ENCODE peak calls at places on chromosomes 12 and 14, in five cellular contexts. One of them, this sample, is unnamed. For H3K4me1, the result is how much of the 10 kb centered on the place peaks cover.

GRCh38 chr14:38930022-38930421 is 173.0 kb downstream of the SEC23A start:
- DNase-seq in mesenchymal stem cell: no peak
- DNase-seq in Caco-2: no peak
- DNase-seq in CD8-positive, alpha-beta memory T cell: no peak
- DNase-seq in CD8-positive, alpha-beta T cell: no peak
- DNase-seq in this sample: no peak

GRCh38 chr14:95515080-95515489 is 1.4 kb downstream of the SYNE3 start:
- DNase-seq in mesenchymal stem cell: no peak
- DNase-seq in Caco-2: no peak
- DNase-seq in CD8-positive, alpha-beta memory T cell: no peak
- DNase-seq in CD8-positive, alpha-beta T cell: no peak
- DNase-seq in this sample: no peak

GRCh38 chr12:10505620-10506019 is at the start of gene EIF2S3B:
- DNase-seq in mesenchymal stem cell: no peak
- DNase-seq in Caco-2: no peak
- DNase-seq in CD8-positive, alpha-beta memory T cell: no peak
- DNase-seq in CD8-positive, alpha-beta T cell: no peak
- DNase-seq in this sample: no peak

GRCh38 chr12:100799770-100800169 is 5.2 kb downstream of the ANO4 start:
- DNase-seq in mesenchymal stem cell: peak
- DNase-seq in Caco-2: no peak
- DNase-seq in CD8-positive, alpha-beta memory T cell: no peak
- DNase-seq in CD8-positive, alpha-beta T cell: no peak
- DNase-seq in this sample: no peak

GRCh38 chr12:76337583-76337982 is 10.6 kb downstream of the BBS10 start:
- DNase-seq in mesenchymal stem cell: peak
- DNase-seq in Caco-2: no peak
- DNase-seq in CD8-positive, alpha-beta memory T cell: no peak
- DNase-seq in CD8-positive, alpha-beta T cell: no peak
- DNase-seq in this sample: no peak

GRCh38 chr12:132506730-132507538 is 17.0 kb downstream of the FBRSL1 start:
- DNase-seq in mesenchymal stem cell: peak
- DNase-seq in Caco-2: no peak
- DNase-seq in CD8-positive, alpha-beta memory T cell: peak
- DNase-seq in CD8-positive, alpha-beta T cell: peak
- DNase-seq in this sample: peak

GRCh38 chr14:70635971-70636595 is 5.6 kb upstream of the TTC9 start:
- DNase-seq in mesenchymal stem cell: no peak
- DNase-seq in Caco-2: no peak
- DNase-seq in CD8-positive, alpha-beta memory T cell: no peak
- DNase-seq in CD8-positive, alpha-beta T cell: no peak
- DNase-seq in this sample: no peak

GRCh38 chr12:7555752-7556151 is 52.2 kb upstream of the CD163 start:
- DNase-seq in mesenchymal stem cell: peak
- DNase-seq in Caco-2: no peak
- DNase-seq in CD8-positive, alpha-beta memory T cell: no peak
- DNase-seq in CD8-positive, alpha-beta T cell: no peak
- DNase-seq in this sample: no peak

GRCh38 chr12:104458645-104459555 is 2.2 kb downstream of the CHST11 start:
- DNase-seq in mesenchymal stem cell: peak
- DNase-seq in Caco-2: no peak
- DNase-seq in CD8-positive, alpha-beta memory T cell: no peak
- DNase-seq in CD8-positive, alpha-beta T cell: no peak
- DNase-seq in this sample: peak

GRCh38 chr12:76919388-76920181 is 40.8 kb upstream of the CSRP2 start:
- DNase-seq in mesenchymal stem cell: no peak
- DNase-seq in Caco-2: no peak
- DNase-seq in CD8-positive, alpha-beta memory T cell: no peak
- DNase-seq in CD8-positive, alpha-beta T cell: no peak
- DNase-seq in this sample: no peak

DNA sequence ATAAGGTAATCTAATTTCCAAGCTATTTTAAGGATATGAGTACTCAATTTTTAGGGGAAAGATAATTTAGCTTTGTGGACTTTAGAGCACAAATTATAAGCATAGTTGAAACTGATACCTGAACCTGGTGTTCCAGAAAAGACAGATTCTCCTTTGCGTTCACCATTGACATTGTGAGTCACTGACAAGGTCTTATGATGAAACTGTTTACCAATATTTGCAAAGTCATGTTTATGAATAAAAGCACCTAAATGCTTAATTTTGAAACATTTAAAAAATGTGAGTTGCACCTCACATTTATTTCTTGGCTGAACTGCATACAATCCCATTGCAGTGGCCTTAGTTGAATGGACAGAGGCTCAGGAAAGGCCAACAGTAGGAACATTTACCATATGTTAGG is 3.9 kb downstream of the BCAT1 start:
- DNase-seq in mesenchymal stem cell: no peak
- DNase-seq in Caco-2: no peak
- DNase-seq in CD8-positive, alpha-beta memory T cell: no peak
- DNase-seq in CD8-positive, alpha-beta T cell: no peak
- DNase-seq in this sample: no peak
- H3K4me1 ChIP-seq in mesenchymal stem cell: under half
- H3K4me1 ChIP-seq in Caco-2: under half
- H3K4me1 ChIP-seq in CD8-positive, alpha-beta memory T cell: under half
- H3K4me1 ChIP-seq in CD8-positive, alpha-beta T cell: under half
- H3K4me1 ChIP-seq in this sample: under half

GRCh38 chr12:88947486-88948043 is 367.3 kb upstream of the KITLG start:
- DNase-seq in mesenchymal stem cell: no peak
- DNase-seq in Caco-2: no peak
- DNase-seq in CD8-positive, alpha-beta memory T cell: no peak
- DNase-seq in CD8-positive, alpha-beta T cell: no peak
- DNase-seq in this sample: no peak

GRCh38 chr12:88945041-88945732 is 364.9 kb upstream of the KITLG start:
- DNase-seq in mesenchymal stem cell: no peak
- DNase-seq in Caco-2: no peak
- DNase-seq in CD8-positive, alpha-beta memory T cell: no peak
- DNase-seq in CD8-positive, alpha-beta T cell: no peak
- DNase-seq in this sample: no peak

GRCh38 chr12:88944403-88944802 is 364.1 kb upstream of the KITLG start:
- DNase-seq in mesenchymal stem cell: peak
- DNase-seq in Caco-2: no peak
- DNase-seq in CD8-positive, alpha-beta memory T cell: no peak
- DNase-seq in CD8-positive, alpha-beta T cell: no peak
- DNase-seq in this sample: no peak

GRCh38 chr12:88951177-88951576 is 370.9 kb upstream of the KITLG start:
- DNase-seq in mesenchymal stem cell: no peak
- DNase-seq in Caco-2: no peak
- DNase-seq in CD8-positive, alpha-beta memory T cell: no peak
- DNase-seq in CD8-positive, alpha-beta T cell: no peak
- DNase-seq in this sample: no peak

GRCh38 chr12:88946377-88946997 is 366.2 kb upstream of the KITLG start:
- DNase-seq in mesenchymal stem cell: peak
- DNase-seq in Caco-2: no peak
- DNase-seq in CD8-positive, alpha-beta memory T cell: no peak
- DNase-seq in CD8-positive, alpha-beta T cell: no peak
- DNase-seq in this sample: no peak
- H3K4me1 ChIP-seq in mesenchymal stem cell: under half
- H3K4me1 ChIP-seq in Caco-2: half or more
- H3K4me1 ChIP-seq in CD8-positive, alpha-beta memory T cell: under half
- H3K4me1 ChIP-seq in CD8-positive, alpha-beta T cell: under half
- H3K4me1 ChIP-seq in this sample: under half

DNA sequence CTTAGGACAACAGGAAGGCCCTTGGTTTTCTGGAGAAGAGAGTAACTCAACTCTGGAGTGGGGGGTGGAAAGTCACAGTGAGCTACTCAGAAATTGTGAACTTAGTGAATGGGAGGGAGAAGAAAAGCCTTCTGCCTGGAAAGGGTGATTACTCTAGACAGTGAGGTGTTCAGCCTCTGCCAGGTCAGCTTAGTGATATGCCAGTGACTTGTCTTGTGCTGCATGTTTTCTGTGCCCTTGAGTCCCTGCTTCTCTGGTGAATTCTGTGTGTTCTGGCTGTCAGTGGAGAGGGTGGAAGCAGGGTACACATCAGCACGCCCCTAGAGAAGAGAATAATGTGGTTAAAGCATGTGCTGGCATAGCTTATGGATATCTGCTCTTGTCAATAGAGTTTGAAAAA is 13.4 kb downstream of the ATP23 start:
- DNase-seq in mesenchymal stem cell: no peak
- DNase-seq in Caco-2: no peak
- DNase-seq in CD8-positive, alpha-beta memory T cell: no peak
- DNase-seq in CD8-positive, alpha-beta T cell: no peak
- DNase-seq in this sample: no peak
- H3K4me1 ChIP-seq in mesenchymal stem cell: under half
- H3K4me1 ChIP-seq in Caco-2: under half
- H3K4me1 ChIP-seq in CD8-positive, alpha-beta memory T cell: under half
- H3K4me1 ChIP-seq in CD8-positive, alpha-beta T cell: under half
- H3K4me1 ChIP-seq in this sample: under half

DNA sequence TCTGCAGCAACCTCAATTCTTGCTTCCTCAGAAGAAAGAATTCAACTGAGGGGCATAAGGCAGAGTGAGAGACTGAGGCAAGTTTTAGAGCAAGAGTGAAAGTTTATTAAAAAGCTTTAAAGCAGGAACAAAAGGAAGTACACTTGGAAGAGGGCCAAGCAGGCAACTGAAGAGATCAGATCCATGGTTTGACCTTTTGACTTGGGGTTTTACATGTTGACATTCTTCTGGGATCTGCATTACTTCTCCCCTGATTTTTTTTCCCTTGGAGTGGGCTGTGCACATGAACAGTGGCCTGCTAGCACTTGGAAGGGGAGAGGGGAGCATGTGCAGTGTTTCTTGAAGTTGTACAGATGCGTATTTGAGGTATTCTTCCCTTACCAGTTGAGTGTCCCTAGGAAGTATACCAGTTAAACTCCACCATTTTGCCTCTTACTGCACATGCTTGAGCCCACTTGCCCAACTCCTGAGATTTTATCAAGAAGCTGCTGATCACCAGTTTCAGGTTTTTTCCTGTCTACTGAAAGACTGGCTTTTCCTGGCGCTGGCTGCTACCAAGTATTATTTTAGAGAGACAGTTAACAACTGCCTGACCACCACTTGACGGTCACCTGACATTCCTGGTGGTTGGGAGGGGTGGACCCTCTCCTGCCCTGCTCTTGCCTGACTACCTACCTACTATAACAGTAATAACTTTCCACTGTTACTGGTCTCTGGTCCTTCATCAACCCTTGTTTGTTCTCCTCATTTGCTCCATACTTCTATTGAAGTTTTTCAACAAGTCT is 26.0 kb upstream of the TMTC2 start:
- DNase-seq in mesenchymal stem cell: peak
- DNase-seq in Caco-2: no peak
- DNase-seq in CD8-positive, alpha-beta memory T cell: no peak
- DNase-seq in CD8-positive, alpha-beta T cell: no peak
- DNase-seq in this sample: no peak
- H3K4me1 ChIP-seq in mesenchymal stem cell: under half
- H3K4me1 ChIP-seq in Caco-2: under half
- H3K4me1 ChIP-seq in CD8-positive, alpha-beta memory T cell: under half
- H3K4me1 ChIP-seq in CD8-positive, alpha-beta T cell: under half
- H3K4me1 ChIP-seq in this sample: under half

GRCh38 chr14:103625361-103626095 is 3.5 kb upstream of the KLC1 start:
- DNase-seq in mesenchymal stem cell: no peak
- DNase-seq in Caco-2: no peak
- DNase-seq in CD8-positive, alpha-beta memory T cell: peak
- DNase-seq in CD8-positive, alpha-beta T cell: peak
- DNase-seq in this sample: peak
- H3K4me1 ChIP-seq in mesenchymal stem cell: under half
- H3K4me1 ChIP-seq in Caco-2: under half
- H3K4me1 ChIP-seq in CD8-positive, alpha-beta memory T cell: under half
- H3K4me1 ChIP-seq in CD8-positive, alpha-beta T cell: under half
- H3K4me1 ChIP-seq in this sample: under half

DNA sequence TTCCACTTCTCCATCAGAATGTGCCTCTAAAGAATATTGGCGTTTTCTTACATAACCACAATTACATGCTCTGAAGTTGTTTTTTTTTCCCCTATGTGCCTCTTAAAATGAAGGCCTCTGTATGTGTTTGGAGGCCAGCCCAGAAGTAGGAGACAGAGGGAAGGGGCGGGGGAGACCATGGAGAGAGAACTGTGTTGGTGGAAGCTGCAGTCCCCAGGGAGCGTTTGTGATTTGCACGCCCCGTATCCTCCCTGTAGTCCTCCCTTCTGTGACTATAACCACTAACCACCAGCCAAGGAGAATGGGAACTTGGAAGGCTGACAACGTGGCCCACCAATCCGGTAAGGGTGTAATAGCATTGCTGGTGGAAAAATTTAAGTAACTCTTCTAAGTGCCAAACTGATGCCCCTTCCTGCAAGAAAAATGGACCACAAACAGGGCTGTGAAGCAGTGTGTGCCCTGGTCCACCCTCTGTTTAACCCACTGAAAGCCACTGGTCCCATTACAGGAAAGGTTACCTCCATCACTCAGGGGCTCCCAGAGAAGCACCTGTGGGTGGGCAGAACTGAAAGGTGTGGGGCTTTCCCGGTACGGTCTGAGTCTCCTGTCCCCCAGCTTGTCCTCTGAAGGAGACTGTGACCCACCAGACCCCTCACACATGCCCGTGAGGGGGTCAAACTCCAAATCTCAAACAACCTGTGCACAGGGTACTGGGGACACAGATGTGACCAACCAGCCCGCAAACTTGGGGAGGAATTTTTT is 36.8 kb downstream of the CCDC88C start:
- DNase-seq in mesenchymal stem cell: no peak
- DNase-seq in Caco-2: no peak
- DNase-seq in CD8-positive, alpha-beta memory T cell: no peak
- DNase-seq in CD8-positive, alpha-beta T cell: no peak
- DNase-seq in this sample: no peak
- H3K4me1 ChIP-seq in mesenchymal stem cell: under half
- H3K4me1 ChIP-seq in Caco-2: under half
- H3K4me1 ChIP-seq in CD8-positive, alpha-beta memory T cell: half or more
- H3K4me1 ChIP-seq in CD8-positive, alpha-beta T cell: half or more
- H3K4me1 ChIP-seq in this sample: under half